ENCODE peak calls at places on chromosomes 11 and 22, in six cellular contexts. F is PC-3, K is IMR-90, Z is HepG2, A is Karpas-422, U is GM23248. L is an unnamed sample.
A peak's percentile ranks its signal among the peaks of the same experiment; 100 is the strongest.

GRCh38 chr11:110331626-110332025 is 35.2 kb upstream of the RDX start:
- DNase-seq in F (no peak), K (no peak), Z (no peak), A (no peak), U (no peak), L (no peak)

GRCh38 chr11:95093548-95093947 is 3.9 kb downstream of the ENDOD1 start:
- DNase-seq in F (no peak), K (no peak), Z (no peak), A (peak; percentile 89), U (peak; percentile 19), L (no peak)

GRCh38 chr22:19811211-19811621 is 43.5 kb downstream of the GNB1L start:
- DNase-seq in F (no peak), K (no peak), Z (no peak), A (no peak), U (no peak), L (no peak)

GRCh38 chr11:124669193-124669592 is 4.3 kb downstream of the SIAE start:
- DNase-seq in F (peak; percentile 76), K (peak; percentile 54), Z (peak; percentile 33), A (peak; percentile 51), U (peak; percentile 63), L (no peak)

GRCh38 chr22:22181515-22181959 is 63.0 kb upstream of the VPREB1 start:
- DNase-seq in F (no peak), K (no peak), Z (peak; percentile 18), A (no peak), U (no peak), L (no peak)

GRCh38 chr11:87036756-87037449 is 831 bp upstream of the TMEM135 start:
- DNase-seq in F (peak; percentile 51), K (no peak), Z (peak; percentile 76), A (peak; percentile 73), U (no peak), L (no peak)

GRCh38 chr11:19320764-19321163 is 80.0 kb upstream of the E2F8 start:
- DNase-seq in F (no peak), K (no peak), Z (no peak), A (peak; percentile 53), U (no peak), L (no peak)

GRCh38 chr11:36657610-36658225 is 59.7 kb upstream of the RAG2 start:
- DNase-seq in F (no peak), K (peak; percentile 13), Z (no peak), A (no peak), U (peak; percentile 18), L (no peak)

GRCh38 chr11:26025680-26026079 is 306.2 kb upstream of the ANO3 start:
- DNase-seq in F (no peak), K (peak; percentile 3), Z (no peak), A (no peak), U (no peak), L (peak; percentile 4)

GRCh38 chr22:42947211-42947990 is 67.5 kb downstream of the PACSIN2 start:
- DNase-seq in F (peak; percentile 72), K (peak; percentile 41), Z (peak; percentile 87), A (no peak), U (no peak), L (peak; percentile 68)

GRCh38 chr11:86548278-86548917 is 124.0 kb downstream of the ME3 start:
- DNase-seq in F (no peak), K (peak; percentile 80), Z (no peak), A (no peak), U (peak; percentile 53), L (no peak)

GRCh38 chr22:30947821-30948454 is 20.6 kb downstream of the MORC2 start:
- DNase-seq in F (peak; percentile 47), K (peak; percentile 70), Z (peak; percentile 26), A (peak; percentile 62), U (peak; percentile 71), L (peak; percentile 64)

GRCh38 chr22:49776053-49776511 is 51.6 kb downstream of the BRD1 start:
- DNase-seq in F (no peak), K (no peak), Z (no peak), A (no peak), U (no peak), L (no peak)

GRCh38 chr22:20725987-20726558 is 47.8 kb upstream of the SERPIND1 start:
- DNase-seq in F (peak; percentile 60), K (no peak), Z (no peak), A (no peak), U (no peak), L (no peak)

GRCh38 chr11:107562647-107563208 is 2.8 kb downstream of the ALKBH8 start:
- DNase-seq in F (peak; percentile 99), K (peak; percentile 91), Z (peak; percentile 7), A (no peak), U (peak; percentile 92), L (peak; percentile 95)

GRCh38 chr11:77510095-77510494 is 36.2 kb upstream of the PAK1 start:
- DNase-seq in F (peak; percentile 87), K (no peak), Z (no peak), A (no peak), U (no peak), L (peak; percentile 84)

GRCh38 chr11:38446336-38446735 is 1848.3 kb upstream of the RAG2 start:
- DNase-seq in F (peak; percentile 61), K (no peak), Z (no peak), A (no peak), U (no peak), L (no peak)

GRCh38 chr22:33357894-33358440 is 299.8 kb upstream of the SYN3 start:
- DNase-seq in F (no peak), K (no peak), Z (no peak), A (no peak), U (no peak), L (no peak)

GRCh38 chr11:39768214-39768613 is 1691.2 kb downstream of the LRRC4C start:
- DNase-seq in F (no peak), K (no peak), Z (no peak), A (no peak), U (no peak), L (no peak)

GRCh38 chr11:7437706-7438105 is 47.6 kb upstream of the OLFML1 start:
- DNase-seq in F (no peak), K (no peak), Z (no peak), A (no peak), U (peak; percentile 80), L (peak; percentile 6)

GRCh38 chr11:92867913-92868619 is 101.4 kb upstream of the MTNR1B start:
- DNase-seq in F (no peak), K (no peak), Z (no peak), A (no peak), U (no peak), L (peak; percentile 72)

GRCh38 chr11:73249304-73249703 is 22.8 kb upstream of the P2RY6 start:
- DNase-seq in F (peak; percentile 33), K (peak; percentile 22), Z (no peak), A (no peak), U (no peak), L (peak; percentile 97)

GRCh38 chr11:66904981-66905521 is 48.2 kb downstream of the LRFN4 start:
- DNase-seq in F (no peak), K (no peak), Z (no peak), A (no peak), U (no peak), L (peak; percentile 20)

GRCh38 chr22:23282089-23282501 is 101.8 kb downstream of the BCR start:
- DNase-seq in F (peak; percentile 91), K (peak; percentile 69), Z (no peak), A (no peak), U (peak; percentile 82), L (peak; percentile 95)

GRCh38 chr11:46914363-46914762 is 4.0 kb downstream of the LRP4 start:
- DNase-seq in F (peak; percentile 49), K (peak; percentile 75), Z (no peak), A (no peak), U (peak; percentile 89), L (peak; percentile 33)

GRCh38 chr11:115996125-115996807 is 492.1 kb upstream of the CADM1 start:
- DNase-seq in F (no peak), K (no peak), Z (no peak), A (no peak), U (no peak), L (no peak)

GRCh38 chr11:98740335-98740734 is 280.4 kb upstream of the CNTN5 start:
- DNase-seq in F (no peak), K (no peak), Z (no peak), A (no peak), U (no peak), L (no peak)

GRCh38 chr11:70604630-70605520 is 206.5 kb downstream of the CTTN start:
- DNase-seq in F (no peak), K (no peak), Z (no peak), A (no peak), U (peak; percentile 6), L (no peak)

GRCh38 chr11:65014146-65014960 is at the start of gene ARL2:
- DNase-seq in F (no peak), K (no peak), Z (peak; percentile 88), A (no peak), U (peak; percentile 89), L (peak; percentile 78)

GRCh38 chr11:1505480-1505879 is 18.9 kb upstream of the MOB2 start:
- DNase-seq in F (no peak), K (no peak), Z (no peak), A (no peak), U (no peak), L (no peak)
- H4K20me1 ChIP-seq in F (no peaks in the 10 kb centered on the region), K (peaks cover 82% of the 10 kb centered on the region), Z (peaks cover 10% of the 10 kb centered on the region), A (no peaks in the 10 kb centered on the region), U (peaks cover 8% of the 10 kb centered on the region), L (no peaks in the 10 kb centered on the region)

GRCh38 chr11:96157517-96157873 is 185.5 kb downstream of the MAML2 start:
- DNase-seq in F (no peak), K (no peak), Z (no peak), A (no peak), U (no peak), L (no peak)
- H3K4me3 ChIP-seq in F (no peak overlapping the region), K (no peak overlapping the region), Z (no peak overlapping the region), A (no peak overlapping the region), U (peak overlapping the region; percentile 58), L (no peak overlapping the region)

GRCh38 chr11:47992959-47993820 is 12.8 kb downstream of the PTPRJ start:
- DNase-seq in F (peak; percentile 59), K (peak; percentile 89), Z (no peak), A (peak; percentile 40), U (peak; percentile 80), L (no peak)

GRCh38 chr11:47995318-47995717 is 15.0 kb downstream of the PTPRJ start:
- DNase-seq in F (no peak), K (no peak), Z (peak; percentile 74), A (peak; percentile 42), U (no peak), L (no peak)

GRCh38 chr11:47991894-47992293 is 11.5 kb downstream of the PTPRJ start:
- DNase-seq in F (no peak), K (no peak), Z (no peak), A (no peak), U (no peak), L (no peak)

GRCh38 chr11:47997063-47998053 is 17.0 kb downstream of the PTPRJ start:
- DNase-seq in F (no peak), K (no peak), Z (no peak), A (peak; percentile 57), U (no peak), L (no peak)

DNA sequence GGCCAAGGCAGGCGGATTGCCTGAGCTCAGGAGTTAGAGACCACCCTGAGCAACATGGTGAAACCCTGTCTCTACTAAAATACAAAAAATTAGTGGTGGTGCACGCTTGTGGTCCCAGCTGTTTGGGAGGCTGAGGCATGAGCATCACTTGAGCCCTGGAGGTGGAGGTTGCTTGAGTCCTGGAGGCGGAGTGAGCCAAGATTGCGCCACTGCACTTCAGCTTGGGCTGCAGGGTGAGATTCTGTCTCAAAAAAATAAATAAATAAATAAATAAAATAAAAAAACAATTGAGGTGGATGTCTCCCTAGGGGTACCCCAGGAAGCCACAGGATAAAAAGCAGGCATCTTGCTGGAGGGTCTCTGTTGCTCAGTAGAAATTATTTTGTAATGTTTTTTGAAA is 14.1 kb downstream of the PTPRJ start:
- DNase-seq in F (no peak), K (no peak), Z (no peak), A (peak; percentile 39), U (no peak), L (no peak)
- H4K20me1 ChIP-seq in F (no peaks in the 10 kb centered on the region), K (peaks cover 41% of the 10 kb centered on the region), Z (no peaks in the 10 kb centered on the region), A (peaks cover 28% of the 10 kb centered on the region), U (no peaks in the 10 kb centered on the region), L (no peaks in the 10 kb centered on the region)

GRCh38 chr11:105032495-105032894 is 2.4 kb downstream of the CASP1 start:
- DNase-seq in F (no peak), K (no peak), Z (no peak), A (no peak), U (no peak), L (no peak)
- H3K4me3 ChIP-seq in F (no peak overlapping the region), K (no peak overlapping the region), Z (no peak overlapping the region), A (no peak overlapping the region), U (no peak overlapping the region), L (no peak overlapping the region)